ENCODE peak calls at places on chromosomes 6 and 20, in seven cellular contexts. X, H, Q, K, O, F and L are unnamed samples.

GRCh38 chr6:157604816-157605215 is 218.2 kb upstream of the SNX9 start:
- DNase-seq in H (no peak), Q (no peak), O (no peak), X (no peak), K (no peak), F (peak; percentile 36), L (no peak)

GRCh38 chr6:69138173-69138572 is 503.1 kb downstream of the ADGRB3 start:
- DNase-seq in F (peak; percentile 43), O (no peak), Q (no peak), H (no peak), K (no peak), X (no peak), L (no peak)

GRCh38 chr6:47524136-47524840 is 46.7 kb downstream of the CD2AP start:
- DNase-seq in O (no peak), Q (no peak), K (peak; percentile 18), F (peak; percentile 66), H (no peak), X (peak; percentile 12), L (no peak)

GRCh38 chr6:47103931-47104330 is 61.8 kb upstream of the ADGRF1 start:
- DNase-seq in F (no peak), H (no peak), X (peak; percentile 49), Q (no peak), K (peak; percentile 55), O (peak; percentile 21), L (peak; percentile 38)

GRCh38 chr6:119395192-119395591 is 45.6 kb upstream of the MAN1A1 start:
- DNase-seq in O (no peak), X (no peak), H (no peak), Q (no peak), F (no peak), K (no peak), L (no peak)

GRCh38 chr20:31704225-31705119 is 18.2 kb downstream of the BCL2L1 start:
- DNase-seq in Q (no peak), K (peak; percentile 45), X (peak; percentile 66), O (no peak), H (peak; percentile 74), F (peak; percentile 85), L (no peak)

GRCh38 chr6:35018746-35019145 is 122.4 kb downstream of the TCP11 start:
- DNase-seq in X (no peak), O (no peak), Q (no peak), F (no peak), H (no peak), K (no peak), L (no peak)

GRCh38 chr6:136822051-136822378 is 377 bp upstream of the PEX7 start:
- DNase-seq in H (no peak), O (peak; percentile 54), Q (no peak), K (peak; percentile 62), X (peak; percentile 62), F (peak; percentile 74), L (no peak)

GRCh38 chr20:60921021-60921622 is 330.9 kb upstream of the CDH4 start:
- DNase-seq in X (peak; percentile 8), Q (no peak), K (no peak), F (peak; percentile 25), H (no peak), O (no peak), L (no peak)

GRCh38 chr20:38673731-38674177 is 50.5 kb upstream of the SLC32A1 start:
- DNase-seq in O (no peak), H (no peak), Q (peak; percentile 36), K (peak; percentile 15), X (no peak), F (peak; percentile 6), L (no peak)

GRCh38 chr6:90053614-90054013 is 159.3 kb downstream of the GJA10 start:
- DNase-seq in O (no peak), X (no peak), Q (no peak), H (no peak), K (no peak), F (no peak), L (no peak)

GRCh38 chr20:17966432-17967312 is 1.9 kb downstream of the SNX5 start:
- DNase-seq in K (peak; percentile 64), Q (no peak), O (no peak), H (no peak), F (no peak), X (peak; percentile 42), L (no peak)

GRCh38 chr6:53951383-53951782 is 156.6 kb downstream of the LRRC1 start:
- DNase-seq in H (no peak), X (no peak), F (no peak), K (no peak), Q (no peak), O (no peak), L (no peak)

GRCh38 chr6:34338811-34339210 is 53.7 kb downstream of the NUDT3 start:
- DNase-seq in F (no peak), H (no peak), O (no peak), X (no peak), Q (no peak), K (no peak), L (no peak)

GRCh38 chr20:1108437-1108920 is 9.9 kb upstream of the PSMF1 start:
- DNase-seq in O (peak; percentile 67), H (no peak), F (no peak), K (peak; percentile 47), Q (peak; percentile 46), X (peak; percentile 23), L (peak; percentile 54)

GRCh38 chr6:37965964-37966676 is 146.6 kb downstream of the ZFAND3 start:
- DNase-seq in X (peak; percentile 48), F (peak; percentile 93), O (no peak), K (no peak), H (no peak), Q (no peak), L (no peak)

GRCh38 chr20:37846573-37846972 is 56.4 kb upstream of the VSTM2L start:
- DNase-seq in Q (no peak), K (no peak), X (no peak), F (no peak), O (no peak), H (no peak), L (no peak)

GRCh38 chr6:109238405-109238804 is 143.1 kb downstream of the CEP57L1 start:
- DNase-seq in O (no peak), K (no peak), F (no peak), Q (no peak), H (no peak), X (no peak), L (no peak)

GRCh38 chr6:81731814-81732213 is 20.7 kb downstream of the TENT5A start:
- DNase-seq in K (no peak), H (no peak), F (peak; percentile 81), X (no peak), Q (no peak), O (no peak), L (no peak)

GRCh38 chr6:7008451-7008988 is 99.2 kb upstream of the RREB1 start:
- DNase-seq in K (no peak), O (no peak), X (no peak), F (no peak), H (no peak), Q (no peak), L (no peak)

GRCh38 chr20:432208-432607 is 24.1 kb downstream of the RBCK1 start:
- DNase-seq in O (no peak), K (no peak), F (no peak), H (no peak), X (no peak), Q (no peak), L (no peak)

GRCh38 chr20:57564180-57564802 is 3.4 kb downstream of the PCK1 start:
- DNase-seq in Q (no peak), F (no peak), O (no peak), X (no peak), H (no peak), K (no peak), L (no peak)

GRCh38 chr6:9225441-9225871 is 790.1 kb upstream of the SLC35B3 start:
- DNase-seq in H (no peak), K (no peak), F (peak; percentile 85), O (no peak), X (peak; percentile 25), Q (no peak), L (no peak)

DNA sequence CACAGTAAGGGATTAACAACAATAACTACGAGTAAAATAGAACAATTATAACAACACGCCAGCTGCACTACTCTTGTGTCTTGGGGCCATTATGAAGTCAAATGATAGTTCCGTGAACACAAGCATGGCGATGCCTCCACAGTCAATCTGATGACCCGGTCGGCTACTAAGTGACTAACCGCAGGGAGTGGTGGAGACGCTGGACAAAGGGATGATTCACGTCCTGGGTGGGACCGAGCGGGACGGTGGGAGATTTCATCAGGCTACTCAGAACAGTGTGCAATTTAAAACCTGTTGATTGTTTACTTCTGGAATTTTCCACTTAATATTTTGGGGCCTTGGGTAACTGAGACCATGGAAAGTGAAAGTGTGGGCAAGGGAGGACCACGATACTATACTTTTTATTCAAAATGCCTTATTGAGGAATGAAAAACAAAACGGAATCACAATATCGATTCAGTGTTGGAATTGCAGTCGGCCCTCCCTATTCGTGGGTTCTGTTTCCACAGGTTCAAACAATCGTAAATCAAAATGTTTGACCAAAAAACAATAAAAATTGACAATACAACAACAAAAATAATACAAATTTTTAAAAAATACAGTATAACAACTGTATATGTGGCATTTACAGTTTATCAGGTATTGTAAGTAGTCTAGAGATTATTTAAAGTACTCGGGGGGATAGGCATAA is 66.5 kb downstream of the MYLK4 start:
- DNase-seq in K (peak; percentile 55), H (no peak), X (peak; percentile 20), Q (no peak), F (peak; percentile 71), O (no peak), L (no peak)
- H3K4me3 ChIP-seq in K (no peak overlapping the region), H (no peak overlapping the region), X (no peak overlapping the region), Q (no peak overlapping the region), F (no peak overlapping the region), O (no peak overlapping the region), L (no peak overlapping the region)

GRCh38 chr6:138543648-138544047 is 44.4 kb upstream of the NHSL1 start:
- DNase-seq in H (no peak), O (no peak), X (no peak), K (no peak), F (no peak), Q (no peak), L (no peak)
- H3K4me1 ChIP-seq in H (no peaks in the 10 kb centered on the region), O (no peaks in the 10 kb centered on the region), X (peaks cover 26% of the 10 kb centered on the region), K (peaks cover 48% of the 10 kb centered on the region), F (peaks cover 51% of the 10 kb centered on the region), Q (no peaks in the 10 kb centered on the region), L (no peaks in the 10 kb centered on the region)

DNA sequence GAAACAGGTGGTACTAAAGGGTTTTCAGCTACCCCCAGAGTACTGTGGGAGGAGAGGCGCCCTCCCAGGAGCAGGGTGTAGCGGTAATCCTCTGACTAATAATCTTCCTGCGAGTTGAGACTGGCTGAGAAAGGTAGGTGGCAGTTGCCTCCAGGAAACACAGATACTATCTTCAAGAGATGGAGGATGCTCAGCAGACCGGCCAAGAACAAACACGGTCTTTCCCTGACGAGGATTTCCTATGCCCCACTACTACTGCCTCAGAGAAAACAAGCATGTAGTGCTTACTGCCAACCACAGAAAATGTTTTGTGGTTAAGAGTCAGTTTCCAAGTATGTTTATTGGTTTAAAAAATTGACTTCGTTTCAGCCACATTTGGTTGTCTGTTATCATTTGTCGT is 26.8 kb downstream of the C6orf89 start:
- DNase-seq in O (no peak), Q (no peak), F (peak; percentile 90), K (peak; percentile 72), X (peak; percentile 89), H (no peak), L (no peak)
- TF ChIP-seq CTCF in O (no peak), Q (no peak), F (no peak), K (no peak), X (no peak), H (no peak), L (no peak)

DNA sequence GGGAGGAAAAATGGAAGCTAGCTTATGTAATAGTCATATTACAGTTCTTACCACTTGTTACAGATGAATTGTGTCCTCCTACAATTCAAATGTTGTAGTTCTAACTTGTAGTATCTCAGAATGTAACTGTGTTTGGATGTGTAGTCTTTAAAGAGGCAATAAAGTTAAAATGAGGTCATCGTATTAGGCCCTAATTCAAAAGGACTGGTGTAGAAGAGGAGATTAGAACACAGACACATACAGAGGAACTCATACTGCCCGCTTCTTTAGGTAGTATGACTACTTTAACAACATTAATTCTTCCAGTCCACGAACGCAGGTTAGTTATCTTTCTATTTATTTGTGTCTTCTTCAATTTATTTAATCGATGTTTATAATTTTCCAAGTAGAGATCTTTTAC is 46.5 kb upstream of the TPD52L1 start:
- DNase-seq in K (no peak), H (no peak), Q (no peak), X (no peak), F (no peak), O (no peak), L (no peak)
- H3K4me3 ChIP-seq in K (no peak overlapping the region), H (no peak overlapping the region), Q (no peak overlapping the region), X (no peak overlapping the region), F (no peak overlapping the region), O (no peak overlapping the region), L (no peak overlapping the region)